ENCODE peak calls at places on chromosomes 6 and 20, in six cellular contexts. W is mucosa of gallbladder, Q is RKO, B is foreskin melanocyte, V is fibroblast of lung, S is Panc1. Z is an unnamed sample.

GRCh38 chr6:145929037-145929633 is 35.0 kb downstream of the SHPRH start:
- DNase-seq in B (peak; percentile 24), V (peak; percentile 74), W (no peak), S (peak; percentile 24), Q (peak; percentile 55), Z (peak; percentile 26)

GRCh38 chr20:58597021-58597940 is 53.8 kb upstream of the STX16 start:
- DNase-seq in Q (no peak), S (no peak), W (peak; percentile 33), V (peak; percentile 58), B (no peak), Z (no peak)

GRCh38 chr20:63212792-63213191 is 3.1 kb downstream of the YTHDF1 start:
- DNase-seq in B (no peak), Q (no peak), W (no peak), V (no peak), S (no peak), Z (no peak)

GRCh38 chr6:145036848-145037567 is 698.3 kb downstream of the EPM2A start:
- DNase-seq in S (no peak), B (no peak), Q (peak; percentile 10), W (no peak), V (no peak), Z (no peak)

GRCh38 chr20:21498646-21499045 is 15.2 kb downstream of the NKX2-2 start:
- DNase-seq in S (no peak), Q (no peak), B (no peak), W (no peak), V (no peak), Z (no peak)

GRCh38 chr6:112357801-112358200 is 10.7 kb downstream of the RFPL4B start:
- DNase-seq in Q (peak; percentile 67), B (no peak), S (no peak), V (peak; percentile 26), W (no peak), Z (no peak)

GRCh38 chr6:50699086-50699886 is 14.0 kb upstream of the TFAP2D start:
- DNase-seq in S (no peak), Q (no peak), B (no peak), W (no peak), V (peak; percentile 48), Z (peak; percentile 3)

GRCh38 chr6:43740321-43740960 is 29.6 kb upstream of the VEGFA start:
- DNase-seq in B (no peak), W (no peak), S (no peak), Q (no peak), V (no peak), Z (no peak)

GRCh38 chr6:105994522-105995402 is 91.4 kb upstream of the PRDM1 start:
- DNase-seq in S (no peak), B (peak; percentile 49), V (peak; percentile 80), Q (peak; percentile 76), W (peak; percentile 60), Z (no peak)

GRCh38 chr20:21357851-21358250 is 39.5 kb downstream of the NKX2-4 start:
- DNase-seq in S (no peak), W (no peak), B (no peak), Q (no peak), V (no peak), Z (no peak)

GRCh38 chr6:85192186-85192585 is 257.7 kb upstream of the NT5E start:
- DNase-seq in V (no peak), Q (no peak), S (no peak), B (peak; percentile 16), W (no peak), Z (no peak)

GRCh38 chr20:63653041-63653973 is at the start of gene STMN3:
- DNase-seq in Q (peak; percentile 80), W (peak; percentile 87), V (peak; percentile 95), S (no peak), B (peak; percentile 72), Z (peak; percentile 58)

GRCh38 chr6:106379951-106380350 is 19.4 kb downstream of the CRYBG1 start:
- DNase-seq in Q (no peak), V (no peak), S (no peak), B (no peak), W (no peak), Z (no peak)

GRCh38 chr6:22322103-22322882 is 25.5 kb upstream of the PRL start:
- DNase-seq in Q (no peak), W (no peak), V (peak; percentile 71), S (no peak), B (no peak), Z (no peak)

GRCh38 chr6:169315830-169316614 is 62.4 kb upstream of the THBS2 start:
- DNase-seq in V (no peak), W (no peak), Q (no peak), S (no peak), B (no peak), Z (no peak)

GRCh38 chr6:33990061-33990541 is 155.8 kb downstream of the GRM4 start:
- DNase-seq in B (no peak), W (no peak), Q (no peak), V (no peak), S (no peak), Z (no peak)

GRCh38 chr6:117280922-117281321 is 15.6 kb downstream of the VGLL2 start:
- DNase-seq in B (no peak), V (no peak), Q (peak; percentile 2), W (no peak), S (no peak), Z (no peak)